ENCODE peak calls at places on chromosomes 16 and 17, in eight cellular contexts. C is A549, J is WTC11, U is endothelial cell of umbilical vein, X is K562, S is GM12878, B is NB4, R is H1. O is an unnamed sample.

GRCh38 chr16:53912155-53912554 is 208.2 kb downstream of the FTO start:
- DNase-seq in X (no peak), U (no peak), B (no peak), S (peak; percentile 2), R (no peak), C (no peak), J (no peak), O (no peak)

GRCh38 chr17:11493947-11494346 is 104.3 kb upstream of the DNAH9 start:
- DNase-seq in C (no peak), B (no peak), X (no peak), J (no peak), U (no peak), R (no peak), S (no peak), O (no peak)

GRCh38 chr16:70747703-70748631 is 53.0 kb downstream of the VAC14 start:
- DNase-seq in S (no peak), X (peak; percentile 38), U (no peak), J (no peak), B (peak; percentile 48), C (no peak), R (no peak), O (no peak)

GRCh38 chr16:80047796-80048649 is 447.5 kb upstream of the MAF start:
- DNase-seq in J (no peak), S (no peak), C (no peak), R (no peak), U (no peak), X (no peak), B (no peak), O (no peak)

GRCh38 chr16:3158014-3158497 is 23.2 kb downstream of the ZNF213 start:
- DNase-seq in C (no peak), J (no peak), X (no peak), U (peak; percentile 35), R (no peak), S (no peak), B (peak; percentile 53), O (peak; percentile 73)

GRCh38 chr17:81048827-81049371 is 13.9 kb downstream of the BAIAP2 start:
- DNase-seq in X (no peak), R (no peak), J (no peak), B (no peak), U (no peak), C (no peak), S (no peak), O (no peak)

GRCh38 chr16:83802135-83802534 is 5.6 kb upstream of the HSBP1 start:
- DNase-seq in X (no peak), C (peak; percentile 15), J (no peak), R (no peak), B (no peak), U (peak; percentile 75), S (no peak), O (no peak)

GRCh38 chr16:31143036-31143888 is 6.6 kb downstream of the PRSS36 start:
- DNase-seq in S (no peak), U (no peak), C (no peak), B (no peak), R (peak; percentile 55), X (no peak), J (peak; percentile 51), O (peak; percentile 14)

GRCh38 chr16:28264656-28265055 is 27.7 kb upstream of the SBK1 start:
- DNase-seq in S (no peak), X (peak; percentile 23), U (no peak), C (peak; percentile 45), B (peak; percentile 74), R (no peak), J (no peak), O (no peak)

GRCh38 chr16:77288222-77288621 is 89.0 kb downstream of the SYCE1L start:
- DNase-seq in U (peak; percentile 90), B (no peak), J (no peak), X (no peak), C (peak; percentile 38), R (no peak), S (no peak), O (no peak)

GRCh38 chr16:15899538-15900100 is 11.2 kb upstream of the CEP20 start:
- DNase-seq in X (peak; percentile 62), B (peak; percentile 56), J (no peak), R (no peak), S (peak; percentile 65), C (peak; percentile 95), U (no peak), O (no peak)

GRCh38 chr17:83078378-83079339 is 750 bp upstream of the METRNL start:
- DNase-seq in R (no peak), X (peak; percentile 35), U (no peak), J (no peak), B (no peak), S (no peak), C (no peak), O (peak; percentile 77)

GRCh38 chr17:77875051-77875780 is 83.3 kb upstream of the TNRC6C start:
- DNase-seq in C (no peak), J (no peak), U (no peak), R (no peak), S (no peak), B (no peak), X (no peak), O (no peak)

GRCh38 chr17:2841606-2842005 is 45.4 kb downstream of the RAP1GAP2 start:
- DNase-seq in U (no peak), X (no peak), B (no peak), C (no peak), S (no peak), R (no peak), J (no peak), O (no peak)

GRCh38 chr17:41444186-41444585 is 3.4 kb upstream of the KRT38 start:
- DNase-seq in R (no peak), S (no peak), J (no peak), U (no peak), B (no peak), C (no peak), X (no peak), O (no peak)

GRCh38 chr17:39568710-39569109 is 39.0 kb downstream of the NEUROD2 start:
- DNase-seq in S (no peak), J (no peak), R (no peak), U (no peak), C (no peak), X (no peak), B (no peak), O (no peak)

GRCh38 chr17:78613423-78613822 is 36.2 kb upstream of the DNAH17 start:
- DNase-seq in B (peak; percentile 58), C (no peak), R (no peak), S (no peak), U (no peak), J (no peak), X (no peak), O (peak; percentile 4)

GRCh38 chr16:54244061-54244886 is 42.3 kb downstream of the IRX3 start:
- DNase-seq in C (no peak), R (no peak), J (no peak), S (no peak), U (no peak), X (peak; percentile 9), B (peak; percentile 98), O (no peak)

GRCh38 chr17:46922804-46923635 is at the start of gene GOSR2:
- DNase-seq in B (peak; percentile 95), J (peak; percentile 87), C (peak; percentile 94), U (peak; percentile 95), S (peak; percentile 93), R (peak; percentile 95), X (peak; percentile 97), O (peak; percentile 99)
- TF ChIP-seq MAX in B (peak; percentile 74), J (peak; percentile 62), C (peak; percentile 90), U (peak; percentile 61), S (peak; percentile 91), R (peak; percentile 73), X (peak; percentile 80), O (peak; percentile 94)

GRCh38 chr16:67932462-67932840 is 789 bp upstream of the CTRL start:
- DNase-seq in X (no peak), J (no peak), U (no peak), B (no peak), R (no peak), C (no peak), S (no peak), O (no peak)
- TF ChIP-seq MAX in X (no peak), J (no peak), U (no peak), B (no peak), R (no peak), C (no peak), S (no peak), O (no peak)

GRCh38 chr17:1325766-1326165 is 46.3 kb downstream of the TRARG1 start:
- DNase-seq in C (no peak), U (no peak), J (no peak), S (no peak), R (no peak), X (no peak), B (no peak), O (no peak)
- TF ChIP-seq MAX in C (no peak), U (no peak), J (no peak), S (no peak), R (no peak), X (no peak), B (no peak), O (no peak)

GRCh38 chr16:10219742-10220141 is 37.5 kb upstream of the GRIN2A start:
- DNase-seq in J (no peak), B (no peak), U (no peak), X (no peak), S (no peak), C (no peak), R (no peak), O (no peak)

GRCh38 chr16:10213748-10214147 is 31.5 kb upstream of the GRIN2A start:
- DNase-seq in U (no peak), X (no peak), B (no peak), J (no peak), C (no peak), S (no peak), R (no peak), O (no peak)

GRCh38 chr16:10220942-10221341 is 38.7 kb upstream of the GRIN2A start:
- DNase-seq in X (no peak), U (no peak), B (no peak), C (no peak), J (no peak), R (no peak), S (no peak), O (no peak)

DNA sequence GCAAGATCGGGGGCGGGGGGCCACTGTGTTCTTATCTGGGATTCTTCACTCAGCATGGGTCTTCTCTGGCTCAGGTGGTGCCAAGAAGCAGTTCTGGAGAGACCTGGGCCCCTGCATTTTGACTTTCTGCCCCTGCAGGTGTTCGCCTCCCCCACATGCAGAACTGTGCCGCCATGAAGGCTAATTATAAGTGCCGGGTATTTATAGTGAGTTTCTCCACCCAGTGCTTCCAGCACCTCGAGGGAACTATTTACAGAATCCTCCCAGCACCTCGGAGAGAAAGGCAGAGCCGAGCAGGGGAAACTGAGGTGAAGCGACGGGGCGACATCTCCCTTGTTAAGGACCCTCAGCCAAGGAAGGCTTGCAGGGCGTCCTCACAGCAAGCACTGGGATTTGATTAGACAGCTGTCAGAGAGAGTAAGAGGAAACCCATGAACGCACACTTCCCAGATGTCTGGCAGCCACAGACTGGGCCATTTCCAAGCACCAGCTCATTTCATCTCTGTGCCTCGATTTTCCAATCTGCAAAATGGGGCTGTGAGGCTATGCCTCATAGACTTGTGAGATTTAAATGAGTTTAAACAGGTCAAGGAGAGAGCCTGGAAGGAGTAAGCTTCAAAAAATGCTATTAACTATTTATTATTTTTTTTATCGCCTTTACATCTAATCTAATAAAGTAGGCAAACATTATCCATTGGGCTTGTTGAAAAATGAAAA is 36.4 kb upstream of the GRIN2A start:
- DNase-seq in J (no peak), X (no peak), C (no peak), R (no peak), B (no peak), U (no peak), S (no peak), O (no peak)
- TF ChIP-seq MAX in J (no peak), X (no peak), C (no peak), R (no peak), B (no peak), U (no peak), S (no peak), O (no peak)